ENCODE peak calls at places on chromosomes 3 and 15, in eight cellular contexts. C, R, D, J, Z, U, G and H are unnamed samples.

GRCh38 chr15:67146214-67146613 is 80.8 kb downstream of the SMAD3 start:
- DNase-seq in R (no peak), G (peak; percentile 67), Z (no peak), U (no peak), C (peak; percentile 77), J (peak; percentile 58), D (peak; percentile 93), H (no peak)

GRCh38 chr15:27512281-27513001 is 541.5 kb downstream of the GABRG3 start:
- DNase-seq in D (no peak), R (no peak), C (no peak), Z (no peak), G (no peak), U (no peak), J (peak; percentile 81), H (no peak)

GRCh38 chr3:12729313-12729676 is 29.8 kb downstream of the TMEM40 start:
- DNase-seq in R (no peak), G (peak; percentile 55), U (no peak), Z (no peak), C (no peak), J (no peak), D (no peak), H (no peak)

GRCh38 chr3:144429719-144430121 is 458.1 kb downstream of the DIPK2A start:
- DNase-seq in G (no peak), C (no peak), D (no peak), R (no peak), Z (no peak), J (peak; percentile 76), U (no peak), H (no peak)

GRCh38 chr3:186097663-186098451 is 11.0 kb downstream of the ETV5 start:
- DNase-seq in C (no peak), U (peak; percentile 78), Z (peak; percentile 71), R (peak; percentile 76), J (peak; percentile 84), D (no peak), G (peak; percentile 75), H (no peak)

GRCh38 chr3:37812497-37812896 is 49.2 kb upstream of the CTDSPL start:
- DNase-seq in J (no peak), R (no peak), U (no peak), G (no peak), Z (no peak), C (no peak), D (no peak), H (no peak)

GRCh38 chr3:70829101-70829500 is 516.7 kb upstream of the MDFIC2 start:
- DNase-seq in J (no peak), R (no peak), U (no peak), C (no peak), D (peak; percentile 69), G (no peak), Z (no peak), H (no peak)

GRCh38 chr3:127951276-127951675 is 36.2 kb downstream of the KBTBD12 start:
- DNase-seq in J (peak; percentile 26), U (no peak), D (peak; percentile 18), G (no peak), C (no peak), Z (no peak), R (no peak), H (no peak)

GRCh38 chr3:12471228-12471627 is 13.1 kb upstream of the TSEN2 start:
- DNase-seq in R (no peak), G (no peak), U (no peak), Z (no peak), J (peak; percentile 76), C (no peak), D (peak; percentile 56), H (no peak)

GRCh38 chr3:96813820-96814580 is 394 bp upstream of the EPHA6 start:
- DNase-seq in D (peak; percentile 84), G (peak; percentile 68), C (no peak), U (peak; percentile 52), Z (peak; percentile 49), J (peak; percentile 57), R (peak; percentile 27), H (no peak)

GRCh38 chr3:350978-351377 is 154.4 kb downstream of the CHL1 start:
- DNase-seq in G (no peak), D (no peak), U (no peak), J (no peak), Z (no peak), C (no peak), R (no peak), H (no peak)

GRCh38 chr3:124529826-124530571 is 200.3 kb upstream of the UMPS start:
- DNase-seq in J (peak; percentile 66), C (no peak), R (no peak), Z (no peak), D (peak; percentile 23), G (no peak), U (no peak), H (no peak)

GRCh38 chr3:197501496-197501878 is 54.3 kb downstream of the BDH1 start:
- DNase-seq in C (no peak), U (no peak), G (no peak), J (no peak), R (no peak), D (peak; percentile 56), Z (no peak), H (no peak)

GRCh38 chr3:65483475-65483874 is 555.2 kb downstream of the MAGI1 start:
- DNase-seq in D (no peak), U (no peak), Z (no peak), R (peak; percentile 42), C (peak; percentile 31), J (peak; percentile 89), G (peak; percentile 71), H (no peak)

GRCh38 chr15:73754461-73754860 is 1.3 kb upstream of the INSYN1 start:
- DNase-seq in C (no peak), U (no peak), R (no peak), G (no peak), D (no peak), J (no peak), Z (no peak), H (no peak)

GRCh38 chr3:160577551-160578195 is 12.3 kb upstream of the KPNA4 start:
- DNase-seq in D (peak; percentile 26), R (no peak), G (no peak), C (no peak), J (peak; percentile 50), U (no peak), Z (peak; percentile 42), H (no peak)

GRCh38 chr15:41661529-41662225 is 1.5 kb downstream of the MGA start:
- DNase-seq in J (peak; percentile 61), G (peak; percentile 85), Z (peak; percentile 31), U (peak; percentile 53), R (peak; percentile 70), D (peak; percentile 48), C (peak; percentile 62), H (peak; percentile 73)

GRCh38 chr15:96586901-96587300 is 256.4 kb downstream of the NR2F2 start:
- DNase-seq in D (no peak), U (no peak), C (no peak), J (no peak), G (no peak), R (no peak), Z (no peak), H (no peak)

GRCh38 chr3:48715179-48715800 is 1.7 kb downstream of the IP6K2 start:
- DNase-seq in D (peak; percentile 85), U (no peak), R (no peak), Z (no peak), G (no peak), J (peak; percentile 66), C (no peak), H (no peak)